ENCODE peak calls at places on chromosomes 3 and 15, in five cellular contexts. One of them, this sample, is unnamed.

GRCh38 chr3:148707596-148708386 is 10.1 kb downstream of the AGTR1 start:
- DNase-seq in activated naive CD8-positive, alpha-beta T cell treated with anti-CD3 and anti-CD28 coated beads, Interleukin-2, amount 50 U/mL, for 16 hours: no peak
- DNase-seq in NCI-H774: no peak
- DNase-seq in ascending aorta: no peak
- DNase-seq in dorsolateral prefrontal cortex: no peak
- DNase-seq in this sample: no peak

GRCh38 chr3:29644261-29644660 is 363.4 kb downstream of the RBMS3 start:
- DNase-seq in activated naive CD8-positive, alpha-beta T cell treated with anti-CD3 and anti-CD28 coated beads, Interleukin-2, amount 50 U/mL, for 16 hours: no peak
- DNase-seq in NCI-H774: no peak
- DNase-seq in ascending aorta: no peak
- DNase-seq in dorsolateral prefrontal cortex: no peak
- DNase-seq in this sample: no peak

GRCh38 chr3:47162695-47163022 is 1.3 kb downstream of the SETD2 start:
- DNase-seq in activated naive CD8-positive, alpha-beta T cell treated with anti-CD3 and anti-CD28 coated beads, Interleukin-2, amount 50 U/mL, for 16 hours: no peak
- DNase-seq in NCI-H774: no peak
- DNase-seq in ascending aorta: no peak
- DNase-seq in dorsolateral prefrontal cortex: no peak
- DNase-seq in this sample: no peak

GRCh38 chr3:128382221-128382807 is 84.4 kb downstream of the DNAJB8 start:
- DNase-seq in activated naive CD8-positive, alpha-beta T cell treated with anti-CD3 and anti-CD28 coated beads, Interleukin-2, amount 50 U/mL, for 16 hours: no peak
- DNase-seq in NCI-H774: no peak
- DNase-seq in ascending aorta: no peak
- DNase-seq in dorsolateral prefrontal cortex: no peak
- DNase-seq in this sample: peak

GRCh38 chr3:41208507-41208906 is 9.2 kb downstream of the CTNNB1 start:
- DNase-seq in activated naive CD8-positive, alpha-beta T cell treated with anti-CD3 and anti-CD28 coated beads, Interleukin-2, amount 50 U/mL, for 16 hours: no peak
- DNase-seq in NCI-H774: no peak
- DNase-seq in ascending aorta: no peak
- DNase-seq in dorsolateral prefrontal cortex: no peak
- DNase-seq in this sample: no peak

GRCh38 chr3:183845608-183846288 is 20.4 kb upstream of the MAP6D1 start:
- DNase-seq in activated naive CD8-positive, alpha-beta T cell treated with anti-CD3 and anti-CD28 coated beads, Interleukin-2, amount 50 U/mL, for 16 hours: no peak
- DNase-seq in NCI-H774: no peak
- DNase-seq in ascending aorta: no peak
- DNase-seq in dorsolateral prefrontal cortex: no peak
- DNase-seq in this sample: no peak

GRCh38 chr15:65884511-65884910 is 15.2 kb downstream of the RAB11A start:
- DNase-seq in activated naive CD8-positive, alpha-beta T cell treated with anti-CD3 and anti-CD28 coated beads, Interleukin-2, amount 50 U/mL, for 16 hours: no peak
- DNase-seq in NCI-H774: no peak
- DNase-seq in ascending aorta: no peak
- DNase-seq in dorsolateral prefrontal cortex: no peak
- DNase-seq in this sample: no peak

GRCh38 chr15:85379403-85380131 is 836 bp upstream of the AKAP13 start:
- DNase-seq in activated naive CD8-positive, alpha-beta T cell treated with anti-CD3 and anti-CD28 coated beads, Interleukin-2, amount 50 U/mL, for 16 hours: no peak
- DNase-seq in NCI-H774: no peak
- DNase-seq in ascending aorta: no peak
- DNase-seq in dorsolateral prefrontal cortex: no peak
- DNase-seq in this sample: no peak

GRCh38 chr3:107757140-107757539 is 234.4 kb downstream of the BBX start:
- DNase-seq in activated naive CD8-positive, alpha-beta T cell treated with anti-CD3 and anti-CD28 coated beads, Interleukin-2, amount 50 U/mL, for 16 hours: no peak
- DNase-seq in NCI-H774: no peak
- DNase-seq in ascending aorta: no peak
- DNase-seq in dorsolateral prefrontal cortex: no peak
- DNase-seq in this sample: no peak

GRCh38 chr3:115804722-115805121 is 181.4 kb downstream of the GAP43 start:
- DNase-seq in activated naive CD8-positive, alpha-beta T cell treated with anti-CD3 and anti-CD28 coated beads, Interleukin-2, amount 50 U/mL, for 16 hours: no peak
- DNase-seq in NCI-H774: no peak
- DNase-seq in ascending aorta: no peak
- DNase-seq in dorsolateral prefrontal cortex: no peak
- DNase-seq in this sample: no peak